ENCODE peak calls at places on chromosomes 2 and 18, in five cellular contexts. N is epithelial cell of prostate, A is D341Med, R is HTR-8/SVneo, Q is NCI-H774. G is an unnamed sample.

GRCh38 chr2:129055829-129056228 is 737.2 kb upstream of the HS6ST1 start:
- DNase-seq in N (no peak), A (no peak), R (no peak), Q (no peak), G (no peak)

GRCh38 chr2:175855236-175855635 is 146.8 kb downstream of the LNPK start:
- DNase-seq in N (no peak), A (no peak), R (no peak), Q (no peak), G (no peak)

GRCh38 chr18:46518438-46518837 is 138.6 kb downstream of the LOXHD1 start:
- DNase-seq in N (no peak), A (peak), R (no peak), Q (no peak), G (no peak)

GRCh38 chr2:47904903-47905453 is 1.3 kb downstream of the FBXO11 start:
- DNase-seq in N (no peak), A (peak), R (no peak), Q (no peak), G (peak)

GRCh38 chr2:192578780-192579179 is 384.0 kb upstream of the TMEFF2 start:
- DNase-seq in N (no peak), A (no peak), R (no peak), Q (no peak), G (no peak)

GRCh38 chr18:30440351-30440750 is 602.2 kb downstream of the DSC3 start:
- DNase-seq in N (no peak), A (no peak), R (no peak), Q (no peak), G (no peak)

GRCh38 chr2:144912206-144912605 is 392.3 kb upstream of the ZEB2 start:
- DNase-seq in N (no peak), A (no peak), R (no peak), Q (no peak), G (no peak)

GRCh38 chr2:240430595-240430994 is 4.9 kb upstream of the GPC1 start:
- DNase-seq in N (no peak), A (no peak), R (no peak), Q (no peak), G (no peak)

GRCh38 chr2:233244818-233245217 is 6.7 kb upstream of the ATG16L1 start:
- DNase-seq in N (peak), A (no peak), R (no peak), Q (no peak), G (no peak)